ENCODE peak calls at places on chromosomes 3 and 15, in four cellular contexts. One of them, this sample, is unnamed.

GRCh38 chr3:189792046-189792929 is 161.1 kb downstream of the TP63 start:
- DNase-seq in DMS153: no peak
- DNase-seq in adrenal gland: no peak
- DNase-seq in NCI-H1105 treated with DMSO at 0.1 percent for 48 hours: no peak
- DNase-seq in this sample: no peak

GRCh38 chr3:30318110-30318509 is 288.3 kb upstream of the TGFBR2 start:
- DNase-seq in DMS153: no peak
- DNase-seq in NCI-H1105 treated with DMSO at 0.1 percent for 48 hours: no peak
- DNase-seq in adrenal gland: no peak
- DNase-seq in this sample: no peak

GRCh38 chr3:130835483-130835882 is 58.4 kb upstream of the ATP2C1 start:
- DNase-seq in adrenal gland: peak
- DNase-seq in DMS153: no peak
- DNase-seq in NCI-H1105 treated with DMSO at 0.1 percent for 48 hours: no peak
- DNase-seq in this sample: no peak

GRCh38 chr3:62229201-62229600 is 144.1 kb downstream of the FEZF2 start:
- DNase-seq in adrenal gland: no peak
- DNase-seq in DMS153: no peak
- DNase-seq in NCI-H1105 treated with DMSO at 0.1 percent for 48 hours: no peak
- DNase-seq in this sample: no peak

GRCh38 chr3:105844713-105845112 is 24.1 kb downstream of the CBLB start:
- DNase-seq in NCI-H1105 treated with DMSO at 0.1 percent for 48 hours: no peak
- DNase-seq in adrenal gland: no peak
- DNase-seq in DMS153: no peak
- DNase-seq in this sample: no peak

GRCh38 chr15:48144889-48145288 is 24.1 kb downstream of the SLC24A5 start:
- DNase-seq in adrenal gland: no peak
- DNase-seq in DMS153: no peak
- DNase-seq in NCI-H1105 treated with DMSO at 0.1 percent for 48 hours: no peak
- DNase-seq in this sample: no peak

GRCh38 chr3:20104167-20104661 is 64.0 kb downstream of the KAT2B start:
- DNase-seq in adrenal gland: no peak
- DNase-seq in DMS153: no peak
- DNase-seq in NCI-H1105 treated with DMSO at 0.1 percent for 48 hours: no peak
- DNase-seq in this sample: no peak

GRCh38 chr15:57463360-57463759 is 87.1 kb downstream of the CGNL1 start:
- DNase-seq in DMS153: no peak
- DNase-seq in NCI-H1105 treated with DMSO at 0.1 percent for 48 hours: no peak
- DNase-seq in adrenal gland: no peak
- DNase-seq in this sample: no peak

GRCh38 chr15:68503791-68504720 is 72.1 kb upstream of the ITGA11 start:
- DNase-seq in DMS153: no peak
- DNase-seq in adrenal gland: no peak
- DNase-seq in NCI-H1105 treated with DMSO at 0.1 percent for 48 hours: no peak
- DNase-seq in this sample: no peak

GRCh38 chr3:101383656-101384055 is 63.3 kb upstream of the IMPG2 start:
- DNase-seq in DMS153: no peak
- DNase-seq in adrenal gland: no peak
- DNase-seq in NCI-H1105 treated with DMSO at 0.1 percent for 48 hours: no peak
- DNase-seq in this sample: no peak

GRCh38 chr15:56739964-56740640 is 6.8 kb upstream of the ZNF280D start:
- DNase-seq in adrenal gland: no peak
- DNase-seq in NCI-H1105 treated with DMSO at 0.1 percent for 48 hours: no peak
- DNase-seq in DMS153: no peak
- DNase-seq in this sample: no peak

GRCh38 chr15:63089260-63090043 is 32.2 kb upstream of the LACTB start:
- DNase-seq in DMS153: peak
- DNase-seq in NCI-H1105 treated with DMSO at 0.1 percent for 48 hours: no peak
- DNase-seq in adrenal gland: no peak
- DNase-seq in this sample: no peak

GRCh38 chr3:171183042-171183441 is 156.5 kb upstream of the SLC2A2 start:
- DNase-seq in DMS153: no peak
- DNase-seq in adrenal gland: peak
- DNase-seq in NCI-H1105 treated with DMSO at 0.1 percent for 48 hours: no peak
- DNase-seq in this sample: no peak

GRCh38 chr15:63218114-63218808 is 28.9 kb downstream of the RAB8B start:
- DNase-seq in DMS153: no peak
- DNase-seq in adrenal gland: no peak
- DNase-seq in NCI-H1105 treated with DMSO at 0.1 percent for 48 hours: no peak
- DNase-seq in this sample: no peak

GRCh38 chr3:55637906-55638635 is 151.0 kb upstream of the WNT5A start:
- DNase-seq in NCI-H1105 treated with DMSO at 0.1 percent for 48 hours: no peak
- DNase-seq in adrenal gland: no peak
- DNase-seq in DMS153: no peak
- DNase-seq in this sample: no peak